ENCODE peak calls at places on chromosomes 4 and X, in seven cellular contexts. F is mammary epithelial cell, E is astrocyte, C is HCT116, M is IMR-90, J is GM23248, O is fibroblast of lung. G is an unnamed sample.

GRCh38 chr4:128315756-128316520 is 28.3 kb upstream of the PGRMC2 start:
- DNase-seq in F (peak; percentile 59), E (no peak), C (no peak), M (no peak), J (no peak), O (no peak), G (peak; percentile 61)

GRCh38 chrX:40065291-40066046 is 32.3 kb downstream of the BCOR start:
- DNase-seq in F (no peak), E (no peak), C (no peak), M (no peak), J (no peak), O (no peak), G (no peak)

GRCh38 chr4:60216752-60217151 is 983.4 kb upstream of the ADGRL3 start:
- DNase-seq in F (peak; percentile 4), E (peak; percentile 2), C (no peak), M (peak; percentile 5), J (peak; percentile 5), O (peak; percentile 98), G (no peak)

GRCh38 chr4:141652161-141652778 is 15.9 kb downstream of the IL15 start:
- DNase-seq in F (no peak), E (peak; percentile 94), C (no peak), M (peak; percentile 93), J (peak; percentile 64), O (peak; percentile 96), G (no peak)

GRCh38 chr4:75630174-75630931 is at the start of gene CDKL2:
- DNase-seq in F (peak; percentile 64), E (peak; percentile 36), C (peak; percentile 81), M (no peak), J (peak; percentile 53), O (peak; percentile 55), G (peak; percentile 42)

GRCh38 chr4:136637071-136637777 is 895.1 kb downstream of the PCDH18 start:
- DNase-seq in F (no peak), E (no peak), C (peak; percentile 15), M (peak; percentile 4), J (peak; percentile 28), O (peak; percentile 18), G (no peak)

GRCh38 chrX:22634751-22635150 is 362.0 kb downstream of the CBLL2 start:
- DNase-seq in F (no peak), E (peak; percentile 56), C (no peak), M (peak; percentile 24), J (peak; percentile 49), O (no peak), G (no peak)

GRCh38 chrX:68658530-68658929 is 11.1 kb downstream of the STARD8 start:
- DNase-seq in F (no peak), E (no peak), C (no peak), M (peak; percentile 43), J (no peak), O (peak; percentile 70), G (no peak)

GRCh38 chr4:860561-860960 is 34.6 kb upstream of the CPLX1 start:
- DNase-seq in F (no peak), E (no peak), C (no peak), M (no peak), J (no peak), O (no peak), G (no peak)

GRCh38 chr4:48343531-48343930 is 2.2 kb downstream of the SLAIN2 start:
- DNase-seq in F (no peak), E (no peak), C (no peak), M (peak; percentile 22), J (peak; percentile 60), O (peak; percentile 27), G (no peak)

GRCh38 chr4:139715721-139716391 is 50.2 kb downstream of the MGST2 start:
- DNase-seq in F (no peak), E (peak; percentile 56), C (no peak), M (peak; percentile 30), J (no peak), O (no peak), G (no peak)

GRCh38 chrX:5746231-5746630 is 482.4 kb downstream of the NLGN4X start:
- DNase-seq in F (no peak), E (no peak), C (no peak), M (no peak), J (no peak), O (no peak), G (no peak)

GRCh38 chr4:147725673-147726072 is 6.2 kb upstream of the ARHGAP10 start:
- DNase-seq in F (peak; percentile 64), E (no peak), C (no peak), M (peak; percentile 75), J (peak; percentile 49), O (no peak), G (no peak)

GRCh38 chr4:130808492-130808891 is 1712.5 kb downstream of the C4orf33 start:
- DNase-seq in F (peak; percentile 24), E (no peak), C (peak; percentile 35), M (no peak), J (no peak), O (peak; percentile 31), G (no peak)

GRCh38 chr4:98672583-98673281 is 14.3 kb upstream of the TSPAN5 start:
- DNase-seq in F (no peak), E (no peak), C (no peak), M (no peak), J (no peak), O (no peak), G (no peak)

DNA sequence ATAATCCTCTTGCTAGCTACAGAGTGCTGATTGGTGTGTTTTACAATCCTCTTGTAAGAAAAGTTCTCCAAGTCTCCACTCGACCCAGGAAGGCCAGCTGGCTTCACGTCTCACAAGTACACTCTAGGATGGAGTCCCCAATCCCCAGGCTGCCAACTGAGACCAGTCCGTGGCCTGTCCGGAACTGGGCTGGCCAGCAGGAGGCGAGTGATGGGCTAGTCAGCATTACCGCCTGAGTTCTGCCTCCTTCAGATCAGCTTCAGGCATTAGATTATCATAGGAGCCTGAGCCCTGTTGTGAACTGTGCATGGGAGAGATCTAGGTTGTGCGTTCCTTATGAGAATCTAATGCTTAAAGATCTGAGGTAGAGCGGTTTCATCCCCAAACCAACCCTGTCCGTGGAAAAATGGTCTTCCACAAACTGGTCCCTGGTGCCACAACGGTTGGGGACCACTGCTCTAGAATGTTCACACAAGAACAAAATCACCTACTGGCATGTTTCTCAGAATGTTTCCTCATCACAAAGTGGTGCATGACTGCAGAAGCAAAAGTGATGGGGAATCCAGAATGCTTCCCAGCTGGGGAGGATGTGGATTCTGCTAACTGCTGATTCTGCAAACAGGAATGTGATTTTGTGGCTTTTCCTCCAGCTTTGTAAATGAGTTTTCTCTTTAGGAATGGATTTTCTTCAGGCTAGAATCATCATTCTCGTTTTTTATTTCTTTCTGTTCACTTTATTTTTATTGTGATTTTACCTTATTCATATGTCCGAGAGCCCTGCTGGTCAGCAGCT is 40.9 kb downstream of the SEPTIN11 start:
- DNase-seq in F (peak; percentile 60), E (peak; percentile 99), C (no peak), M (peak; percentile 96), J (peak; percentile 91), O (peak; percentile 93), G (no peak)
- H3K4me1 ChIP-seq in F (peaks cover 20% of the 10 kb centered on the region), E (peaks cover 45% of the 10 kb centered on the region), C (no peaks in the 10 kb centered on the region), M (peaks cover 27% of the 10 kb centered on the region), J (peaks cover 82% of the 10 kb centered on the region), O (peaks cover 38% of the 10 kb centered on the region), G (peaks cover 8% of the 10 kb centered on the region)

GRCh38 chr4:68948985-68949384 is 2.6 kb downstream of the UGT2A3 start:
- DNase-seq in F (no peak), E (no peak), C (no peak), M (no peak), J (no peak), O (no peak), G (no peak)
- H3K4me3 ChIP-seq in F (no peak overlapping the region), E (no peak overlapping the region), C (no peak overlapping the region), M (no peak overlapping the region), J (no peak overlapping the region), O (no peak overlapping the region), G (no peak overlapping the region)

DNA sequence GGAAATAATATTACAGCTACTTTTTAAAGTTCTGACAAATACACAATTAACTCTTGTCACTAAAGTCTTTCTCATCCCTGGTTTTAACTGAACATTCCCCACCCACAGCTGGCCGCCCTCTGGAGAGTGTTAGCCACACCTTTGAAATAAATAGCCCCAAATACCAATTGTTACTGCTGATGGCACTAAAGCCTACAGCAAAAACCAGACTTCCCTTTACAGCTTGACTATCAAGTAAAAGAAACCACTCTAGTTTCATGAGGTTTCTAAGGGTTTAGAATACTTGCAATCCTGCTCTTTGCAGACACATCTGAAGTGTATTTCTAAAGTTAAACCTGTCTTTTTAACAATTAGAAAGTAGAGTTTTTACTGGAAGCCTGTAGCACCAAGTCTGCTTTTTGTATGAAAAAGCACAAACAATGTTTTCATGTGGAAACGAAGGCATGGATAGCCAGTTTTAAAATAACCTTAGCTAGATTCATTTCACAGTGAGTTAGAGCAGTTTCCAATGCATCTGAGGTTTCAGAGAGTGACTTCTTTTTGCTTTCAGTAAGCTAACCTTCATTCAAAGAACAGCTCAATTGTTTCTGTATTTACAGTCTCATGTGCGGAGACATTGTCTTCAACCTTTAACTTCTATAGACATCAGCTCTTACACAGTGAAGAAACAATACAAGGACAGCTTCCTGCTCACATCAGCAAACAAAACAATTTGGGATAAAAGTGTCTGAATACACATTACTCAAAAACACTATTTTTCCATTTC is 164.8 kb upstream of the VEGFC start:
- DNase-seq in F (no peak), E (no peak), C (no peak), M (no peak), J (no peak), O (no peak), G (no peak)
- H3K9ac ChIP-seq in F (no peak overlapping the region), E (no peak overlapping the region), C (no peak overlapping the region), M (no peak overlapping the region), J (no peak overlapping the region), O (no peak overlapping the region), G (no peak overlapping the region)

DNA sequence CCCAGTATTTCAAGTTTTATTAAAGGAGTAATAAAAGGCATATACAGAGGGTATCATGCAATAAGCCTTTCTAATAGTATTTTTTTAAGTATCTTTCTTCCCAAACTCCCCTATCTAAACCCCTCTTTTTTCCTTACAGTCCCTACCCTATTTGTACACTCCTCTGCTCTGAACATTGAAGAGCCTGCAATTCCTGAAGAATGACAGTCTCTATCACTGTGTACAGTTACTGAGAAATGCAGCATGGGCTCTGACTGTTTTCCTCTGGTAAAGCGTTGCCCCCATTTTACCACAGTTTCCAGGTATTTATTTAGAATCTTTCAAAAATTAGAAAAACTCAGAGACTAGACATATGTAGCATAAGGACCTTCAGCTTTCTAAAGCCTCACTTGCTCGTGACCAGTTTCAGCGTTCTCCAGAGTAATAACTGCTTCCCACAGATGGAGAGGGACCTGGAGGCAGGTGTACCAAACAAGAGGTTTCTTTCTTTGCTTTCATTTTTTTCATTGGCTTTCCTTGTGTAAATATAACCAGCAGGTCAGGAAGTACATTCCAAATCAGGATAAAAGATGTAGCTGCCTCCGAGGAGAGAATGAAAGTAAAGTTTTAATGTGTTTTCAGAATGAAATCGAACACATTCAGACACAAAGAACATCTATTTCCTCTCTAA is 230.8 kb downstream of the CFAP299 start:
- DNase-seq in F (no peak), E (no peak), C (no peak), M (no peak), J (peak; percentile 20), O (peak; percentile 1), G (no peak)
- H3K4me1 ChIP-seq in F (no peaks in the 10 kb centered on the region), E (no peaks in the 10 kb centered on the region), C (no peaks in the 10 kb centered on the region), M (no peaks in the 10 kb centered on the region), J (peaks cover 3% of the 10 kb centered on the region), O (no peaks in the 10 kb centered on the region), G (no peaks in the 10 kb centered on the region)